ENCODE peak calls at places on chromosomes 16 and 17, in four cellular contexts. F is IMR-90, J is hepatocyte, X is neural progenitor cell. V is an unnamed sample.
A peak's percentile ranks its signal among the peaks of the same experiment; 100 is the strongest.

GRCh38 chr17:1390422-1391367 is 9.3 kb downstream of the YWHAE start:
- DNase-seq in J (no peak), F (peak; percentile 51), X (no peak), V (no peak)

GRCh38 chr16:79422061-79422460 is 178.5 kb downstream of the MAF start:
- DNase-seq in X (no peak), F (no peak), J (no peak), V (no peak)

GRCh38 chr16:51321251-51321650 is 170.2 kb upstream of the SALL1 start:
- DNase-seq in J (no peak), X (no peak), F (no peak), V (no peak)

GRCh38 chr16:73713301-73713700 is 583.3 kb upstream of the PSMD7 start:
- DNase-seq in J (no peak), X (no peak), F (no peak), V (no peak)

GRCh38 chr16:55632259-55632658 is 23.5 kb upstream of the SLC6A2 start:
- DNase-seq in F (no peak), J (no peak), X (no peak), V (no peak)

GRCh38 chr17:12318614-12319266 is 298.1 kb downstream of the MAP2K4 start:
- DNase-seq in X (no peak), J (no peak), F (peak; percentile 51), V (no peak)

GRCh38 chr16:51326131-51326856 is 175.2 kb upstream of the SALL1 start:
- DNase-seq in F (peak; percentile 87), X (no peak), J (peak; percentile 30), V (no peak)

GRCh38 chr17:57486416-57486815 is 230.1 kb downstream of the MSI2 start:
- DNase-seq in X (no peak), F (no peak), J (no peak), V (no peak)

GRCh38 chr16:1772362-1772907 is at the start of gene EME2:
- DNase-seq in X (peak; percentile 54), J (peak; percentile 54), F (peak; percentile 33), V (peak; percentile 79)

GRCh38 chr16:88437367-88437964 is 15.6 kb upstream of the ZFPM1 start:
- DNase-seq in J (peak; percentile 79), F (peak; percentile 27), X (peak; percentile 87), V (peak; percentile 87)

GRCh38 chr16:3954411-3954921 is 74.0 kb upstream of the CREBBP start:
- DNase-seq in X (no peak), J (peak; percentile 41), F (peak; percentile 57), V (no peak)

GRCh38 chr17:29163563-29163962 is 16.6 kb downstream of the MYO18A start:
- DNase-seq in J (peak; percentile 26), F (no peak), X (no peak), V (no peak)

GRCh38 chr17:57747221-57748017 is 2.3 kb upstream of the CCDC182 start:
- DNase-seq in X (peak; percentile 73), F (peak; percentile 73), J (peak; percentile 78), V (peak; percentile 90)

GRCh38 chr17:82636626-82637598 is 11.3 kb downstream of the WDR45B start:
- DNase-seq in J (peak; percentile 87), F (no peak), X (no peak), V (no peak)

GRCh38 chr16:64138621-64139020 is 983.2 kb downstream of the CDH11 start:
- DNase-seq in F (no peak), J (no peak), X (no peak), V (no peak)

GRCh38 chr16:66416136-66416535 is 11.0 kb upstream of the BEAN1 start:
- DNase-seq in F (no peak), J (no peak), X (no peak), V (no peak)

GRCh38 chr16:84859681-84860080 is 39.9 kb downstream of the CRISPLD2 start:
- DNase-seq in J (no peak), X (no peak), F (no peak), V (no peak)

GRCh38 chr16:62965831-62966230 is 929.6 kb upstream of the CDH8 start:
- DNase-seq in X (no peak), J (no peak), F (no peak), V (no peak)

GRCh38 chr16:89431158-89431584 is 59.2 kb downstream of the ANKRD11 start:
- DNase-seq in X (no peak), J (peak; percentile 90), F (peak; percentile 96), V (no peak)

GRCh38 chr16:381788-382717 is at the start of gene PGAP6:
- DNase-seq in J (peak; percentile 89), F (peak; percentile 33), X (peak; percentile 84), V (peak; percentile 92)

DNA sequence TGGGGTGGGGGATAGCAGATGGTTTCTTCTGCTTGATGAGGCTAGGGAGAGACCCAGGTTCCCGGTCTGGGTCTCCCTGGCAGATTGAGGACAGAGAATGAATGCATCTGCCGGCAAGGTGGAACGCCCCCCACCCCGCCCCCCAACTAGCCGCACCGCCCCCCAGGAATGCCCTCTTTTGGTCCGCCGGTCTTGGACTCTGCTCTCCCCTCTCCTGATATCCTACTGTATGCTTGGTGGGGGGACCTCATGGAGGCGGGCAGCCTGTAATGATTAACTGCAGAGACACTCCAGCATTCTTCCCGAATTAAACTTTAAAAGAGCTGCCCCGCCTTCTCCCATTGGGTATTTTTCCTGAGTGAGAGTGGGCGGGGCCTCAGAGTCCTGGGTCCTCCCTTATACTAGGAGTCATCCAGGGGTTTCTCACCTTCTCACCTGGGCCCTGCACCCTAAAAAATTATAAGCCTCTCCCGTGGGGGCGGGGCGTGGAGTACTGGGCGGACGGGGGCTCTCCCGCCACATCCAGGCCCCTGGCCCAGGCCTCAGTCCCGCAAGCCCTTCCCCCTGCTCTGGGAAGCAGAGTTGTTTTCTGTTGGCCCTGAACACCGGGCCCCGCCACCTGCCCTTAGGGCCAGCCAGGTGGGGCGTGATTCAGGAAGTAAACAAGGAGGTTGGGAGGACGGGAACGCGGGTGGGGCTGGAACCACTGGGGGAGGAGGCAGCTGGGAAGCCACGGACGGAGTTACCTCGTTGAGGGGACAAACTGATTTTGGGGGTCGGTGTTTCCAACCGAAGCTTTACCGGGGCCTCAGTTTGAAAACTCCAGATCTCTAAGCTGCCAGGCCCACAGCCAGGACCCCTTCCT is 1.5 kb downstream of the GRB7 start:
- DNase-seq in J (peak; percentile 94), X (peak; percentile 73), F (no peak), V (no peak)
- H2AFZ ChIP-seq in J (peak overlapping the region; percentile 36), X (peak overlapping the region; percentile 100), F (peak overlapping the region; percentile 92), V (no peak overlapping the region)

DNA sequence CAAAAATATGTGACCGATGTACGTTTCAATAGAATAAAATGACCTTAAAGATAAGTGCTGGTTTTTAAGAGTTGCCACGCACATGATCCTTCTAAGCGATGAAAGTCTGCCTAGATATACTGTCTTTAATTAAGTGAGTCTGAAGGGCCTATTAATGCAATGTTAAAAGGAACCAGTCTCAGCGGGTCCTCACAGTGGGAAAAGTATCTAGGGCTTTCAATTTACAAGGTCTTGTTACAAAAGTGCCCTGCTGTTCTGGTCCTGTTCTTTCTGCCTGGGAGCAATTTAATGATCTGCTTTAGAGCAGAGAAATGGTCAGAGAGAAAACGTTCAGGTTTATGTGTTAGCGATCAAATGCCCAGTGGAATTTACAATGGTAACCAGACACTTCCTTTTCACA is 864.0 kb downstream of the KCNJ2 start:
- DNase-seq in F (no peak), X (peak; percentile 79), J (no peak), V (no peak)
- H3K4me2 ChIP-seq in F (no peak overlapping the region), X (peak overlapping the region; percentile 65), J (no peak overlapping the region), V (no peak overlapping the region)

GRCh38 chr17:7839199-7839889 is 5.3 kb downstream of the KDM6B start:
- DNase-seq in J (peak; percentile 56), F (no peak), X (no peak), V (peak; percentile 59)

GRCh38 chr17:7841309-7841621 is 7.2 kb downstream of the KDM6B start:
- DNase-seq in J (no peak), X (no peak), F (no peak), V (peak; percentile 84)

GRCh38 chr17:7840875-7841274 is 6.9 kb downstream of the KDM6B start:
- DNase-seq in J (no peak), F (no peak), X (no peak), V (no peak)

GRCh38 chr17:7840441-7840840 is 6.4 kb downstream of the KDM6B start:
- DNase-seq in J (no peak), F (no peak), X (peak; percentile 60), V (no peak)

DNA sequence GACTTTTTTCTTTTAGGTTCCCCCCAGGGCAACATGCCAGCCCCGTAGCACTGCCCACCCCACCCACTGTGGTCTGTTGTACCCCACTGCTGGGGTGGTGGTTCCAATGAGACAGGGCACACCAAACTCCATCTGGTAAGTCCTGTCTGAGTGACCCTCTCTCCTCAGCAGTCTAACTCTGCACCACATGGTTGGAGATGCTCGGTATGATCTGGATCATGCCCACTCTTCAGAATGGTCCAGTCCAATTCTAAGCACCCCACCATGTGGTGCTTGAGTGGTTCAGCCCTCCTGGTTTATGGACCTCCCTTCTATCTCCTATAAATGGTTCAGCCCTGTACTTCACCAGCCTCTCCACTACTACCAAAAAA is 5.9 kb downstream of the KDM6B start:
- DNase-seq in F (peak; percentile 55), J (peak; percentile 47), X (peak; percentile 31), V (peak; percentile 88)
- H3K27ac ChIP-seq in F (no peak overlapping the region), J (peak overlapping the region; percentile 99), X (no peak overlapping the region), V (peak overlapping the region; percentile 95)

DNA sequence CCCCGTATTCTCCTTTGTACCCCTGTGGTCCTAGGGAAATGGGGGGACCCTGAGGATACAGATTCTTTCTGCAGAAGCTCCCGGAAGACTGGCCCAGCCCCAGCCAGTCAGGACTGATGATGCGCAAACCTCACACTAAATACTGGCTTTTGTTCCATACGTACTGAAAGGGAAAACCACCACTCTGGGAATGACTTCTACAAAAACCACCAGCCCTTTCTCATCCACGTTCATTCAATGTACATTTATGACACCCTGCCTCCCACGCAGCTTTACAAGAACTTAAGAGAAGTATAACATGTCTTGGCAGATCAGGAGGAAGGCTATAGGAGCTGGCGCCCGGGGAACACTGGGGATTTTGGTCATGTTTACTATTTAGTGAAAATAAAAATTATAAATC is 70.6 kb downstream of the MARCHF10 start:
- DNase-seq in X (no peak), J (no peak), F (no peak), V (no peak)
- H2AFZ ChIP-seq in X (no peak overlapping the region), J (no peak overlapping the region), F (no peak overlapping the region), V (no peak overlapping the region)

DNA sequence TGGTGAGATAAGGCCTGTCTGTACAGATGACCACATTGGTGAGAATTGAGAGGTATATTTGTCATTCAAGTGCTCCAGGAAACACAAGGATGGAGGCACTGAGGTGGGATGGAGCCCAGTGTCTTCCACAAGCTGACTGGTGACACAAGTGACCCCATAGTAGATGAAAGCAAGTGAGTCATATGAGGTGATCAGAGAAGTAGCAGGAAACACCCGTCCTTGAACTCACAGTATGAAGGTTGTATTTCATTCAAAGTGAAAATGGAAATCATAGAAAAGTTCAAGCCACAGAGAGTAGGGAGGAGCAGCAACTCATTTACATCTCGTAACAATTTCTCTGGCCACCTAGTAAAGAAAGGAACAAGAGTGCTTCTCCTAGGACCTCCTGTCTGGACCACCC is 609.8 kb downstream of the HS3ST4 start:
- DNase-seq in F (no peak), J (no peak), X (no peak), V (no peak)
- H3K4me2 ChIP-seq in F (no peak overlapping the region), J (no peak overlapping the region), X (no peak overlapping the region), V (no peak overlapping the region)

DNA sequence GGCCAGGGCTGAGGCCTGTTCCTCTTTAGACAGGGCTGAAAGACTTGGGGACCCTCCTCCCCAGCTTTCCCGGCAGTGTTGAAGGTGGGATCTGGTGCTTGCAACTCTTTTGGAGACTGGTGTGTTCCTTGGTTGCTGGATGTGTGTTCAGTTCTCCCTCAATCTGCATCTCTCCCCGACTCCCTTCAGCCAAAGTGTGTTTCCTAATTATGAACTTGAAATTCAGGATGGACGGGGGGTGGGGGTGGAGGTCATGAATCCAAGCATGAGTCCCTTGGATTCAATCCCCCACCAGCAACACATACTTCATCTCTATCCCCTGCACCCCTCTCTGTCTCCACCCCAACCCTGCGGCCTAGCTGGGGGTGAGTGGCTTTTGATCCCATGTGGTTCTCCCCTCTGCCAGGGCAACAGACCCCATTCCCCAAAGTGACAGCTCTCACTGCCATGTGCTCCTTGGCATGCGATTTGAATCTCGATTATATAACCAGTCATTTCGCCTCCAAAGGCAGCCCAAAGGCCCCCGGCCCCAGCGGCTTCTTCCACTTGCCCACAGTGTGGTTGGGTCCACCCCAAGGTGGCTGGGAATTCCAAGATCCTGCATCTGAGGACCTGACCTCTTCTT is 1.3 kb downstream of the ARHGAP23 start:
- DNase-seq in J (no peak), F (no peak), X (no peak), V (no peak)
- H3K27ac ChIP-seq in J (peak overlapping the region; percentile 56), F (peak overlapping the region; percentile 96), X (no peak overlapping the region), V (no peak overlapping the region)

V was measured in Karpas-422.